ENCODE peak calls at places on chromosome 1, in five cellular contexts. Y, F, I, T and R are unnamed samples.

GRCh38 chr1:46472503-46473181 is 17.0 kb upstream of the DMBX1 start:
- DNase-seq in Y (no peak), F (no peak), I (no peak), T (no peak), R (no peak)

GRCh38 chr1:173507847-173508209 is 30.7 kb downstream of the PRDX6 start:
- DNase-seq in Y (no peak), F (no peak), I (no peak), T (no peak), R (no peak)

GRCh38 chr1:60870269-60870668 is 212.1 kb upstream of the NFIA start:
- DNase-seq in Y (no peak), F (no peak), I (no peak), T (no peak), R (no peak)

GRCh38 chr1:248155927-248156326 is 11.0 kb downstream of the OR2M5 start:
- DNase-seq in Y (no peak), F (no peak), I (no peak), T (no peak), R (no peak)

GRCh38 chr1:4379451-4380175 is 274.8 kb upstream of the AJAP1 start:
- DNase-seq in Y (no peak), F (no peak), I (no peak), T (no peak), R (no peak)

GRCh38 chr1:185438936-185439335 is 121.9 kb upstream of the IVNS1ABP start:
- DNase-seq in Y (no peak), F (no peak), I (no peak), T (no peak), R (no peak)

GRCh38 chr1:151953409-151954094 is 40.1 kb downstream of the S100A10 start:
- DNase-seq in Y (no peak), F (no peak), I (no peak), T (no peak), R (no peak)

GRCh38 chr1:108691128-108691885 is 803 bp upstream of the PRPF38B start:
- DNase-seq in Y (no peak), F (no peak), I (no peak), T (no peak), R (no peak)

GRCh38 chr1:168386949-168387586 is 106.4 kb downstream of the TBX19 start:
- DNase-seq in Y (no peak), F (peak; percentile 64), I (peak; percentile 78), T (no peak), R (no peak)

GRCh38 chr1:170377440-170377839 is 154.5 kb upstream of the GORAB start:
- DNase-seq in Y (no peak), F (no peak), I (no peak), T (no peak), R (no peak)

GRCh38 chr1:65467536-65467935 is 47.1 kb downstream of the LEPR start:
- DNase-seq in Y (no peak), F (no peak), I (peak; percentile 56), T (no peak), R (no peak)

GRCh38 chr1:32539584-32540571 is 651 bp downstream of the ZBTB8A start:
- DNase-seq in Y (no peak), F (no peak), I (peak; percentile 67), T (no peak), R (no peak)

GRCh38 chr1:243461700-243462099 is 205.9 kb downstream of the SDCCAG8 start:
- DNase-seq in Y (no peak), F (no peak), I (peak; percentile 16), T (no peak), R (no peak)

GRCh38 chr1:230008721-230009120 is 58.3 kb upstream of the GALNT2 start:
- DNase-seq in Y (no peak), F (no peak), I (no peak), T (no peak), R (no peak)

GRCh38 chr1:182556279-182556678 is 32.8 kb downstream of the RNASEL start:
- DNase-seq in Y (no peak), F (no peak), I (no peak), T (no peak), R (no peak)

GRCh38 chr1:105544475-105544874 is 1512.0 kb upstream of the PRMT6 start:
- DNase-seq in Y (no peak), F (no peak), I (no peak), T (no peak), R (no peak)

GRCh38 chr1:20190761-20191160 is 4.4 kb upstream of the PLA2G2C start:
- DNase-seq in Y (no peak), F (no peak), I (no peak), T (no peak), R (no peak)

GRCh38 chr1:113871597-113872113 is at the start of gene PTPN22:
- DNase-seq in Y (no peak), F (no peak), I (no peak), T (no peak), R (peak; percentile 86)

GRCh38 chr1:85428471-85429077 is 36.4 kb downstream of the DDAH1 start:
- DNase-seq in Y (no peak), F (no peak), I (no peak), T (no peak), R (peak; percentile 23)

GRCh38 chr1:203569490-203570318 is 56.9 kb upstream of the ATP2B4 start:
- DNase-seq in Y (no peak), F (no peak), I (no peak), T (no peak), R (no peak)

GRCh38 chr1:226217273-226217672 is 6.2 kb upstream of the MIXL1 start:
- DNase-seq in Y (no peak), F (no peak), I (no peak), T (no peak), R (no peak)

GRCh38 chr1:203601717-203602309 is 24.8 kb upstream of the ATP2B4 start:
- DNase-seq in Y (no peak), F (no peak), I (no peak), T (no peak), R (peak; percentile 38)

GRCh38 chr1:200330770-200331428 is 78.9 kb downstream of the ZNF281 start:
- DNase-seq in Y (no peak), F (no peak), I (no peak), T (no peak), R (no peak)

GRCh38 chr1:182761396-182762395 is 27.9 kb upstream of the NPL start:
- DNase-seq in Y (no peak), F (no peak), I (no peak), T (no peak), R (no peak)

GRCh38 chr1:178937770-178938169 is 66.9 kb upstream of the ANGPTL1 start:
- DNase-seq in Y (no peak), F (no peak), I (peak; percentile 27), T (no peak), R (no peak)

GRCh38 chr1:58779837-58780585 is 3.8 kb downstream of the JUN start:
- DNase-seq in Y (peak; percentile 76), F (no peak), I (no peak), T (peak; percentile 53), R (no peak)

GRCh38 chr1:19946331-19946751 is 22.9 kb upstream of the PLA2G2E start:
- DNase-seq in Y (no peak), F (no peak), I (no peak), T (no peak), R (no peak)

GRCh38 chr1:163745204-163745603 is 423.4 kb downstream of the NUF2 start:
- DNase-seq in Y (no peak), F (no peak), I (no peak), T (no peak), R (no peak)

GRCh38 chr1:236128646-236129178 is 13.6 kb upstream of the GPR137B start:
- DNase-seq in Y (no peak), F (no peak), I (no peak), T (no peak), R (no peak)

DNA sequence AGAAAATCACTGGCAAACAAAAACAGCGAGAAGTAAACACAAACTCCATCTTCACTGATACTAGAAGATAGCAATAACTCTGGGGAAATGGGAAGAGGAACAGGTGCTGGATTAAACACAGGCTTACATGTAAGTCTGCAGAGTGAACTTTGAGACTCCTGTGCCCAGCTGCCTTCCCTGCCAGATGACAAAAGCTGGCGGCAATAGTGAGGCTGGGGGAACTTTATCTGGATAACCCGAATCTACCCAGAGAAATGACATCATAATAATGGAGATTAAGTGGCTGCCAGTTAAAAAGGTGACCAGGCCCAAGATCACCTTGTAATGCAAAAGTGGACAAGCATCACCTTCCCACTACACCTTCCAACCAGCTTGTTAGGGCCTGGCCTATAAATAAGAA is 184.5 kb downstream of the CHRM3 start:
- DNase-seq in Y (no peak), F (no peak), I (no peak), T (no peak), R (no peak)
- TF ChIP-seq POLR2AphosphoS5 in Y (no peak), F (no peak), I (no peak), T (no peak), R (no peak)

GRCh38 chr1:67827688-67828087 is 5.6 kb downstream of the GNG12 start:
- DNase-seq in Y (no peak), F (no peak), I (no peak), T (no peak), R (no peak)
- H3K4me3 ChIP-seq in Y (no peak overlapping the region), F (no peak overlapping the region), I (no peak overlapping the region), T (no peak overlapping the region), R (no peak overlapping the region)

GRCh38 chr1:83761084-83761760 is 237.7 kb downstream of the TTLL7 start:
- DNase-seq in Y (no peak), F (no peak), I (no peak), T (no peak), R (no peak)

GRCh38 chr1:83762419-83762818 is 236.5 kb downstream of the TTLL7 start:
- DNase-seq in Y (no peak), F (no peak), I (no peak), T (no peak), R (no peak)

GRCh38 chr1:83763281-83764095 is 235.4 kb downstream of the TTLL7 start:
- DNase-seq in Y (no peak), F (no peak), I (no peak), T (no peak), R (no peak)

GRCh38 chr1:83760211-83760978 is 238.5 kb downstream of the TTLL7 start:
- DNase-seq in Y (no peak), F (no peak), I (no peak), T (no peak), R (no peak)

DNA sequence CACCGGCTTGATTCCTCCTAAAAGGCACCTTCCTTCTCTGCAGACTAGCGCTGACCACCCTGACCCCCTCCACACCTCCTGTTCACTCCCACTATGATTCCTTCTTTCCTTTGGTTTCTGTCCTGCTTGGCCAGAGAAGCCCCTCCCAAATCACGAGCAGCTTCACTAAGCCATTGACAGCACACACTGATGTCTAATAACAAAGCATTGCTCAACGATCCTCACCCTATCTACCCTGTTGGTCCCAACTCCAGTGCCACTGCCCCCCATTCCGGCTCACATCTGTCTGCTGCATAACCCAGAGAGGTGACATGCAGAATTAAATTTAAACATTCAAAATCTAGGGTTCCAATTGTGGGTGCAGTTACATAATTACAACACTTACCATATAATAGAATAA is 237.0 kb downstream of the TTLL7 start:
- DNase-seq in Y (no peak), F (no peak), I (no peak), T (no peak), R (no peak)
- H3K27ac ChIP-seq in Y (no peak overlapping the region), F (no peak overlapping the region), I (no peak overlapping the region), T (no peak overlapping the region), R (no peak overlapping the region)

DNA sequence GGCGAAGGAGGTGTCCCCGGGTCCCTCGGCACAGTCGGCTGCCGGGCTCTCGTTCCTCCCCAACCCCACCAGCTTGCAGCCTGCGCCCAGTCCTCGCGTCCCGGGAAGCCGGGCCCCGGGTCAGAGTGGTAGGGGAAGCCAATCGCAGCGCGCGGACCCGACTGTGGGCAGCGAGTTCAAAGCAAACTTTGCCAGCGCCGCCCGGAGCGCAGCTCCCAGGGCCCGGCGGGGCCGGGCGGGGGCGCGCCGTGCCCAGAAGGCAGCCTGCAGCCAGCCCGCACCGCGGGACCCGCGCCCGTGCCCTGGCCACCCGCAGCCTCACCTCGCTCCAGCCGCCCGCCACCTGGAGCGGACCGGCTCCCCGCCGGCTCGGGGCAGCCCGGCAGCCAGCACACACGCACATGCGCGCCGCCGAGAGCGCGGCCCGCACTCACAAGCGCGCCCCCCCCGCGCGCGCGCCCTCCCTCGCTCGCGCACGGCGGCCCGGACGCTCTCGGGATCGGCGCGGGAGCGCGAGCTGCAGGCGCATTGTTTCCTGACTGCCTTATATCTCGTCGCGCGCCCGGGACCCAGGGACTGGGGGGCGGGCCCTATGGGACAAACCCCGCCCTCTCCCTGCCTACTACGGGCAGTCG is at the start of gene MYCL:
- DNase-seq in Y (peak; percentile 80), F (peak; percentile 87), I (peak; percentile 94), T (peak; percentile 73), R (peak; percentile 61)
- TF ChIP-seq POLR2AphosphoS5 in Y (no peak), F (peak; percentile 74), I (no peak), T (no peak), R (no peak)